ENCODE peak calls at places on chromosomes 2 and 18, in seven cellular contexts. X is T1000, O is pancreas, W is EL, V is cardiac fibroblast, D is NCI-H1436, K is fibroblast of the aortic adventitia. Z is an unnamed sample.

GRCh38 chr2:110149330-110150220 is 34.0 kb upstream of the MALL start:
- DNase-seq in W (peak), V (peak), D (no peak), K (peak), O (no peak), X (peak), Z (no peak)

GRCh38 chr2:56871641-56872040 is 687.9 kb downstream of the CCDC85A start:
- DNase-seq in V (peak), D (no peak), X (no peak), K (peak), W (no peak), O (no peak), Z (no peak)

GRCh38 chr2:68031546-68032160 is 31.2 kb downstream of the C1D start:
- DNase-seq in V (peak), X (no peak), O (no peak), D (peak), K (peak), W (peak), Z (peak)

GRCh38 chr2:96470636-96471035 is 34.5 kb downstream of the NEURL3 start:
- DNase-seq in W (peak), K (no peak), O (peak), V (peak), D (no peak), X (no peak), Z (no peak)

GRCh38 chr2:67290451-67290991 is 106.6 kb upstream of the ETAA1 start:
- DNase-seq in X (no peak), V (peak), O (no peak), D (no peak), W (peak), K (peak), Z (no peak)

GRCh38 chr2:181517685-181518301 is 60.6 kb downstream of the ITGA4 start:
- DNase-seq in V (peak), D (no peak), K (no peak), O (no peak), X (no peak), W (no peak), Z (no peak)

GRCh38 chr2:1910562-1911256 is 166.4 kb upstream of the PXDN start:
- DNase-seq in D (no peak), W (no peak), K (peak), V (peak), X (no peak), O (no peak), Z (no peak)

GRCh38 chr18:79352432-79352831 is 43.3 kb upstream of the NFATC1 start:
- DNase-seq in W (no peak), V (no peak), K (no peak), X (no peak), O (no peak), D (no peak), Z (no peak)

GRCh38 chr2:119491776-119492525 is 32.3 kb downstream of the SCTR start:
- DNase-seq in X (no peak), K (peak), O (no peak), W (peak), V (peak), D (no peak), Z (no peak)

GRCh38 chr2:20454036-20454981 is 7.4 kb downstream of the RHOB start:
- DNase-seq in D (no peak), O (no peak), V (no peak), W (no peak), K (no peak), X (no peak), Z (no peak)

GRCh38 chr2:9205963-9206948 is at the start of gene ASAP2:
- DNase-seq in O (peak), D (peak), X (peak), V (peak), W (peak), K (peak), Z (peak)

GRCh38 chr2:200878289-200878688 is 10.6 kb downstream of the PPIL3 start:
- DNase-seq in W (no peak), K (no peak), X (no peak), O (no peak), V (no peak), D (no peak), Z (no peak)

GRCh38 chr18:36157441-36157840 is 27.7 kb downstream of the ELP2 start:
- DNase-seq in W (peak), V (peak), X (no peak), K (peak), O (no peak), D (no peak), Z (no peak)

GRCh38 chr2:74778381-74779371 is 55.3 kb upstream of the HK2 start:
- DNase-seq in X (peak), O (no peak), K (no peak), D (peak), V (peak), W (no peak), Z (peak)

GRCh38 chr2:53631313-53632125 is 136.1 kb upstream of the CHAC2 start:
- DNase-seq in D (no peak), X (no peak), K (no peak), W (no peak), V (no peak), O (no peak), Z (no peak)

GRCh38 chr2:45258251-45258775 is 249.1 kb upstream of the SIX2 start:
- DNase-seq in W (no peak), O (no peak), X (no peak), K (no peak), V (no peak), D (no peak), Z (no peak)

GRCh38 chr2:233835230-233836186 is 18.8 kb downstream of the HJURP start:
- DNase-seq in D (no peak), O (no peak), K (no peak), V (no peak), W (no peak), X (no peak), Z (no peak)

GRCh38 chr2:3728104-3729054 is 25.0 kb downstream of the DCDC2C start:
- DNase-seq in D (peak), X (no peak), W (peak), O (no peak), V (peak), K (peak), Z (no peak)

GRCh38 chr2:128268611-128269357 is 49.9 kb downstream of the HS6ST1 start:
- DNase-seq in D (no peak), W (no peak), K (no peak), V (no peak), O (peak), X (no peak), Z (no peak)

GRCh38 chr2:28395334-28396061 is 2.8 kb downstream of the FOSL2 start:
- DNase-seq in K (peak), D (no peak), O (no peak), X (no peak), W (peak), V (peak), Z (no peak)

GRCh38 chr2:103423100-103423499 is 661.3 kb downstream of the TMEM182 start:
- DNase-seq in X (no peak), W (no peak), V (no peak), K (no peak), O (no peak), D (no peak), Z (no peak)

GRCh38 chr2:33496150-33496549 is 19.7 kb downstream of the RASGRP3 start:
- DNase-seq in X (no peak), W (peak), D (no peak), K (peak), V (no peak), O (no peak), Z (no peak)

GRCh38 chr2:205366336-205367060 is 315.8 kb upstream of the NRP2 start:
- DNase-seq in D (no peak), W (no peak), X (no peak), K (no peak), V (peak), O (no peak), Z (no peak)

GRCh38 chr2:236772220-236772837 is 202.7 kb downstream of the ACKR3 start:
- DNase-seq in D (no peak), W (no peak), X (no peak), O (no peak), V (no peak), K (no peak), Z (no peak)

GRCh38 chr18:21853020-21853419 is 112.4 kb downstream of the MIB1 start:
- DNase-seq in O (no peak), V (peak), D (no peak), K (peak), X (no peak), W (peak), Z (no peak)

GRCh38 chr2:128625966-128626757 is 307.5 kb upstream of the HS6ST1 start:
- DNase-seq in V (no peak), W (no peak), X (no peak), D (no peak), O (no peak), K (no peak), Z (no peak)

GRCh38 chr2:229780856-229781773 is 66.8 kb upstream of the DNER start:
- DNase-seq in D (peak), O (no peak), X (no peak), K (peak), V (peak), W (peak), Z (peak)

GRCh38 chr2:98674233-98674964 is 56.5 kb downstream of the MGAT4A start:
- DNase-seq in K (no peak), O (no peak), W (no peak), D (no peak), X (no peak), V (no peak), Z (no peak)

GRCh38 chr2:12502759-12503158 is 214.0 kb upstream of the TRIB2 start:
- DNase-seq in K (no peak), O (no peak), X (no peak), W (peak), V (no peak), D (no peak), Z (no peak)

GRCh38 chr18:22185298-22185697 is 15.9 kb downstream of the GATA6 start:
- DNase-seq in X (no peak), K (peak), W (no peak), V (no peak), O (peak), D (no peak), Z (no peak)

GRCh38 chr2:16005819-16006536 is 65.6 kb downstream of the MYCN start:
- DNase-seq in X (no peak), V (peak), K (no peak), O (no peak), D (no peak), W (no peak), Z (no peak)

GRCh38 chr2:173191601-173192000 is 116.0 kb downstream of the MAP3K20 start:
- DNase-seq in D (no peak), W (peak), X (no peak), O (no peak), K (peak), V (no peak), Z (no peak)

GRCh38 chr2:39501412-39501811 is 64.3 kb upstream of the MAP4K3 start:
- DNase-seq in O (no peak), V (no peak), W (no peak), D (no peak), X (no peak), K (no peak), Z (no peak)

Z was measured in NCI-H1930.